ENCODE peak calls at places on chromosome 10, in five cellular contexts. R, S, F, I and E are unnamed samples. For H3K9me3, the result is how much of the 10 kb centered on the place peaks cover.

GRCh38 chr10:46237815-46238510 is 48.8 kb upstream of the ANTXRL start:
- DNase-seq in S (no peak), R (no peak), I (no peak), F (no peak), E (no peak)

GRCh38 chr10:98260752-98261151 is 7.2 kb downstream of the LOXL4 start:
- DNase-seq in S (no peak), R (peak), F (no peak), I (no peak), E (no peak)

GRCh38 chr10:98577578-98577977 is 130.8 kb upstream of the HPS1 start:
- DNase-seq in S (no peak), F (no peak), R (no peak), I (no peak), E (no peak)

GRCh38 chr10:21130108-21130507 is 233.0 kb upstream of the NEBL start:
- DNase-seq in I (no peak), F (no peak), R (no peak), S (no peak), E (no peak)

GRCh38 chr10:75126277-75126676 is 14.8 kb downstream of the SAMD8 start:
- DNase-seq in I (no peak), R (no peak), S (no peak), F (no peak), E (no peak)

GRCh38 chr10:131078131-131078881 is 233.2 kb downstream of the TCERG1L start:
- DNase-seq in R (no peak), F (no peak), S (no peak), I (no peak), E (no peak)

GRCh38 chr10:70461397-70462348 is 16.9 kb upstream of the PALD1 start:
- DNase-seq in F (peak), S (peak), I (no peak), R (no peak), E (peak)

GRCh38 chr10:121942749-121943148 is 14.9 kb upstream of the ATE1 start:
- DNase-seq in I (no peak), F (no peak), R (no peak), S (no peak), E (no peak)

GRCh38 chr10:134743-135600 is at the start of gene ZMYND11:
- DNase-seq in S (peak), R (peak), F (no peak), I (peak), E (peak)

GRCh38 chr10:60148266-60148840 is 241.3 kb downstream of the ANK3 start:
- DNase-seq in S (no peak), F (no peak), R (no peak), I (no peak), E (peak)

GRCh38 chr10:4498763-4499251 is 327.2 kb upstream of the AKR1E2 start:
- DNase-seq in R (no peak), S (no peak), I (no peak), F (no peak), E (no peak)

GRCh38 chr10:115937756-115938032 is 335.3 kb downstream of the GFRA1 start:
- DNase-seq in I (no peak), R (no peak), F (no peak), S (no peak), E (no peak)

GRCh38 chr10:114631678-114632417 is 26.2 kb downstream of the ABLIM1 start:
- DNase-seq in S (no peak), I (no peak), F (no peak), R (peak), E (peak)

GRCh38 chr10:56698506-56698905 is 337.4 kb upstream of the ZWINT start:
- DNase-seq in R (no peak), I (no peak), F (no peak), S (no peak), E (no peak)

GRCh38 chr10:91389636-91390512 is 20.3 kb upstream of the HECTD2 start:
- DNase-seq in R (no peak), F (peak), S (no peak), I (no peak), E (no peak)

GRCh38 chr10:121598261-121599249 is at the start of gene FGFR2:
- DNase-seq in F (peak), R (no peak), I (peak), S (peak), E (peak)

GRCh38 chr10:341081-341740 is 206.0 kb downstream of the ZMYND11 start:
- DNase-seq in F (no peak), R (peak), S (no peak), I (no peak), E (no peak)

GRCh38 chr10:101436302-101436701 is 82.3 kb downstream of the BTRC start:
- DNase-seq in S (no peak), R (no peak), F (no peak), I (no peak), E (no peak)

GRCh38 chr10:112986791-112987190 is 36.7 kb downstream of the TCF7L2 start:
- DNase-seq in S (no peak), I (no peak), F (no peak), R (no peak), E (no peak)

GRCh38 chr10:101446947-101447346 is 93.0 kb downstream of the BTRC start:
- DNase-seq in F (no peak), S (no peak), R (no peak), I (no peak), E (no peak)

GRCh38 chr10:60323171-60323570 is 66.5 kb downstream of the ANK3 start:
- DNase-seq in F (no peak), R (no peak), I (no peak), S (no peak), E (no peak)

GRCh38 chr10:87675396-87676376 is 16.0 kb downstream of the PAPSS2 start:
- DNase-seq in I (no peak), S (no peak), F (no peak), R (no peak), E (no peak)

GRCh38 chr10:54940418-54940817 is 139.4 kb upstream of the PCDH15 start:
- DNase-seq in S (no peak), I (no peak), F (no peak), R (no peak), E (no peak)

GRCh38 chr10:52729259-52730104 is 43.1 kb downstream of the MBL2 start:
- DNase-seq in S (no peak), I (no peak), F (peak), R (no peak), E (no peak)

GRCh38 chr10:11305825-11306601 is 288.3 kb downstream of the CELF2 start:
- DNase-seq in R (no peak), F (no peak), I (no peak), S (no peak), E (no peak)
- H3K9me3 ChIP-seq in R (under half), F (under half), I (under half), S (under half), E (under half)

DNA sequence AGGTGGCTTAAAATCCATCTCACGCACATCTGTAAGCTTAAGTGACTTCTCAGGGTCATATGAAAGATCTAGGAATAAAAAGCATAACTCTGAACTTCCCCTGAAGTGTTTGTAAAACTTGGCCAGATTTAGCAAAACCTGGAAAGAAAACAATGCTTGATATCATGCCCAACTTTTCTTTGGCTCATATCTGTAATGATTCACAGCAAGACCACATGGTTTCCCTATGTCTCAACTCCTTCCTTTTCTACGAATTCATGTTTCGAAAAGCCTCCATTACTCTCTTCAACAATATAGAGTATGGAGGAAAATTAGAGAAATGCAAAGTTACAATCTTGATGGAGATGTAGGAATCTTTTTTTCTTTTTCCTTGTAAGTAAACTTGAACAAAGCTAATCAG is 20.0 kb upstream of the CABCOCO1 start:
- DNase-seq in F (no peak), I (no peak), S (no peak), R (no peak), E (no peak)
- H3K27ac ChIP-seq in F (no peak), I (no peak), S (no peak), R (no peak), E (no peak)

GRCh38 chr10:14604181-14605142 is 170.2 kb downstream of the FAM107B start:
- DNase-seq in R (peak), F (peak), I (peak), S (peak), E (peak)
- TF ChIP-seq POLR2A in R (peak), F (no peak), I (peak), S (peak), E (peak)

DNA sequence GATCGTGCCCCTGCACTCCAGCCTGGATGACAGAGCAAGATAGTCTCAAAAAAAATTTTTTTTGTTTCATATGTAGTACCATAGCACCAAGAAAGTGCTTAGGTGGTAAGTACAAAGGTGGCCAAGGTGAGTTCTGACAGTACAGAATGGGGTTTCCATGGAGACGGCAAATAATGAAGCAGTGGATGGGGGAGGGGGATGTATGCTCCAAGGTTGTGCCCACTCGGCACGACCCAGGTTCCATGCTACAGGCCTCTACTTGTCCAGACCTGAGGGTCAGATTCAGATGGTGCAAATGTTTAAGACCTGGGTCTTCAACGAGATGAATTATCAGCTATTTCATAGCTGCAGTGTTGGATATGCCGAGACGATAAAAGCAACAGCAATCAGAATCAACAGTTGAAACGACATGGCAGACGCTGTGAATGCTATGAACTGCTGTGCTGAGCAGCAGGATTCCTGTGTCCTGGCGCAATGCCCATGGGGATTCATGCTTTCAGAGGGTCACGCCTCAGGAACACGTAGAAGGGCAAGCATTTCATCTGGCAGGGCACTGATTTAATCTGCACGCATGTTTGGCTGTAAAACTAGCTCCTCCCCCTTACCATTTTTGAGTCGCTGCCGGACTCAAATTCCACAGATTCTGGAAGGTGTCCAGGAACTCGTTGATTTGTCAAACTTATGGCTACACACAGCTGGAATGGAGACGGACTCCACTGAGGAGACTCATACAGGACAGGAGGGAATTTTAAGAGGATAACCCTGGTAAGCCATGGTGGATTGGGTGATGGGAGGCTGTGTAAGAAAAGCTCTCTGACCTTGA is 256.5 kb downstream of the FRMD4A start:
- DNase-seq in I (peak), R (no peak), F (peak), S (peak), E (peak)
- H3K9me3 ChIP-seq in I (under half), R (under half), F (under half), S (under half), E (under half)

DNA sequence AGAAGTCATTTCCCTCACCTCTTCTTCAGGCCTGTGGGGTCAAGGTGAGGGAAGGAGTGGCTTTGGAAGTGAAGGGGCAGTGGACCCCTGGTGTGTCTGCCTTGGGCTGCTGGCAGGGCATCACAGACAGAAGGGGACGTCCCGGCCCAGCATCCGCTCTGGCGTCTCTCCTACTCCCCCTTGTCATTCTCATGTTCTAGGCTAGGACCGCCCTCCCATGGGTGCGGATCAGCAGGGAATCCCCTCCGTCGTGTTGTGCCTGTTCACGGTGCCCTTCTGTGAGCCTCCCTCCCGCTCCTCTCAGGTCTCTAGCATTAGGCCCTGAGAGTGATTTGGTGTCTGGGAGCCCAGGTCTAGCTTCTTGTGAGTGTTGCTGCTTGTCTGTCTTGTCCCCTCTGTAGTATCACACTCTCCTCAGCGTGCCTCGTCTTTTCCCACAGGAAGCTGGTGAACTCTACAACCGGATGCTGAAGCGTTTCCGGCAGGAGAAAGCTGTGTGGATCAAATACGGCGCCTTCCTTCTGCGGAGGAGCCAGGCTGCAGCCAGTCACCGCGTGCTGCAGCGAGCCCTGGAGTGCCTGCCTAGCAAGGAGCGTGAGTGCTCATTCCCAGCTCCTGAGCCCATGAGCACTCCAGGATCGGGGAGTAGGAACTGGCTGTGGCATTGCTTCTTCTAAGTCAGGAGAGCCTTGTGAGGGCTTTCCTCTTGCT is 8.5 kb downstream of the CALHM2 start:
- DNase-seq in I (no peak), S (no peak), F (no peak), R (no peak), E (no peak)
- H3K27ac ChIP-seq in I (peak), S (peak), F (no peak), R (peak), E (no peak)

DNA sequence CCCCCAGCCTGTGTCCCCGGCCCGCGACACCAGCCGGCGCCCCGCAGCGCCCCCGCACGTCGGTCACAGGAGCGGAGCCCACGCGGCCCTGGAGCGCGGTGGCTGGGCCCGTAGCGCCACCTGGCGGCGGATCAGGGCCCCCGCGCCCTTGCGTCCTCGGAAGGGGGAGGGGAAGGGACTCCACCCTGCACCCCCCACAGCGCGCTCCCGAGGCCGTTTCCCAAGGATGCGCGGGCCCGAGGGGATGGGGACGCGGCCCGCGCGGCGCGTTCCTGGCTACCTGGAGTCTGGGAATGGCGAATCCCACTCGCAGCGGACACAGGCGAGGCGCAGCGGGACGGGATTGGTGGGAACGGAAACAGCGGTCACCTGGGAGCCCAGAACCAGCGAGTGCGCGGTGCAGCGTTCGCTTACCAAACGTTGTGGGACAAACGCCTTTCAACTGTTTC is 23.8 kb upstream of the MKI67 start:
- DNase-seq in R (peak), F (peak), I (no peak), S (no peak), E (peak)
- TF ChIP-seq POLR2A in R (no peak), F (no peak), I (no peak), S (no peak), E (no peak)

GRCh38 chr10:132866601-132867381 is 75.6 kb downstream of the CFAP46 start:
- DNase-seq in I (peak), R (peak), F (no peak), S (peak), E (no peak)
- H3K9me3 ChIP-seq in I (under half), R (under half), F (under half), S (under half), E (under half)